ENCODE peak calls at places on chromosomes 4 and X, in five cellular contexts. G, N, W, U and M are unnamed samples.
A peak's percentile ranks its signal among the peaks of the same experiment; 100 is the strongest.

GRCh38 chrX:72272868-72273267 is 4.2 kb downstream of the RPS4X start:
- ATAC-seq in G (no peak), N (no peak), W (no peak), U (no peak), M (no peak)

GRCh38 chrX:107565916-107566602 is 62.3 kb upstream of the PRPS1 start:
- ATAC-seq in G (peak; percentile 53), N (no peak), W (peak; percentile 86), U (no peak), M (no peak)

GRCh38 chrX:1750267-1750666 is 135.4 kb downstream of the ASMT start:
- ATAC-seq in G (no peak), N (no peak), W (peak; percentile 76), U (no peak), M (no peak)

GRCh38 chr4:40511017-40511614 is 118.5 kb downstream of the RBM47 start:
- ATAC-seq in G (no peak), N (no peak), W (no peak), U (no peak), M (no peak)

GRCh38 chr4:185896832-185897475 is 85.0 kb upstream of the SORBS2 start:
- ATAC-seq in G (no peak), N (no peak), W (no peak), U (peak; percentile 56), M (no peak)

GRCh38 chrX:105975382-105975781 is 63.1 kb downstream of the SERPINA7 start:
- ATAC-seq in G (no peak), N (peak; percentile 79), W (peak; percentile 44), U (no peak), M (no peak)

GRCh38 chr4:118957683-118958082 is 69.0 kb downstream of the SYNPO2 start:
- ATAC-seq in G (peak; percentile 89), N (no peak), W (no peak), U (no peak), M (peak; percentile 22)

GRCh38 chrX:39205467-39205866 is 404.2 kb downstream of the MID1IP1 start:
- ATAC-seq in G (no peak), N (no peak), W (no peak), U (no peak), M (no peak)

GRCh38 chrX:110087485-110088356 is 84.8 kb downstream of the TMEM164 start:
- ATAC-seq in G (peak; percentile 49), N (peak; percentile 46), W (peak; percentile 90), U (peak; percentile 65), M (no peak)

GRCh38 chrX:15882704-15883539 is 28.3 kb upstream of the AP1S2 start:
- ATAC-seq in G (peak; percentile 59), N (no peak), W (no peak), U (no peak), M (no peak)

GRCh38 chrX:110440016-110440805 is 81.6 kb downstream of the RTL9 start:
- ATAC-seq in G (no peak), N (peak; percentile 31), W (no peak), U (no peak), M (no peak)

GRCh38 chrX:39063037-39063436 is 261.8 kb downstream of the MID1IP1 start:
- ATAC-seq in G (no peak), N (peak; percentile 35), W (no peak), U (peak; percentile 57), M (no peak)

GRCh38 chr4:7045961-7046921 is 3.1 kb downstream of the TADA2B start:
- ATAC-seq in G (no peak), N (no peak), W (no peak), U (no peak), M (no peak)

GRCh38 chrX:73562458-73562857 is 539 bp upstream of the CHIC1 start:
- ATAC-seq in G (peak; percentile 42), N (no peak), W (no peak), U (no peak), M (peak; percentile 20)

GRCh38 chr4:8198206-8198905 is 734 bp upstream of the SH3TC1 start:
- ATAC-seq in G (no peak), N (peak; percentile 34), W (peak; percentile 7), U (no peak), M (no peak)

GRCh38 chr4:100314057-100314456 is 123.8 kb upstream of the DDIT4L start:
- ATAC-seq in G (no peak), N (no peak), W (no peak), U (no peak), M (no peak)

GRCh38 chrX:44019911-44020310 is 46.7 kb upstream of the NDP start:
- ATAC-seq in G (no peak), N (no peak), W (no peak), U (no peak), M (no peak)

GRCh38 chrX:149818652-149819051 is 36.9 kb downstream of the MAGEA9 start:
- ATAC-seq in G (no peak), N (no peak), W (no peak), U (no peak), M (no peak)

GRCh38 chr4:98833384-98833783 is 95.5 kb downstream of the EIF4E start:
- ATAC-seq in G (peak; percentile 92), N (no peak), W (no peak), U (no peak), M (no peak)

GRCh38 chr4:73662709-73663546 is 42.7 kb upstream of the RASSF6 start:
- ATAC-seq in G (peak; percentile 76), N (peak; percentile 87), W (peak; percentile 90), U (peak; percentile 80), M (no peak)

GRCh38 chrX:70481871-70482270 is 37.2 kb downstream of the DLG3 start:
- ATAC-seq in G (no peak), N (no peak), W (no peak), U (no peak), M (no peak)

GRCh38 chrX:70480660-70481018 is 36.0 kb downstream of the DLG3 start:
- ATAC-seq in G (peak; percentile 86), N (no peak), W (no peak), U (no peak), M (peak; percentile 26)

GRCh38 chrX:70481424-70481823 is 36.8 kb downstream of the DLG3 start:
- ATAC-seq in G (no peak), N (no peak), W (no peak), U (no peak), M (no peak)

GRCh38 chrX:70479970-70480659 is 35.5 kb downstream of the DLG3 start:
- ATAC-seq in G (peak; percentile 45), N (no peak), W (no peak), U (no peak), M (no peak)

DNA sequence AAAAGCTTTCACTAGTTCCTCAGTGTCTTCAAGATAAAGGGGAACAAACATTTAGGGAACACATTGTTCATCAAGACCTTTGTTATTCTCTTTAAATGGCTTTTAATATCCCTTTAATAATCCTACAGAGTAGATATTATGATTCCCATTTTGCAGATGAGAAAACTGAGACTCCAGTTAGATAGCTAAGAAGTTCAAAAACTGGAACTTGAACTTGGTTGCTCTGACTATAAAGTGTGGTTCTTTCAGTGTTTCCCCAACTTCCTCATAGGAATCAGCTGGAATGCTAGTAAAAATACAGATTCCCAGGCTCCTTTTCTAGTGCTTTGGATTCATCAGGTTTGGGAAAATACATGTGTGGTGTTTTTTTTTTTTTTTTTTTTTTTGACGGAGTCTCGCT is 37.7 kb downstream of the DLG3 start:
- ATAC-seq in G (no peak), N (no peak), W (no peak), U (no peak), M (no peak)
- H3K4me1 ChIP-seq in G (peaks cover 39% of the 10 kb centered on the region), N (no peaks in the 10 kb centered on the region), W (peaks cover 63% of the 10 kb centered on the region), U (peaks cover 17% of the 10 kb centered on the region), M (peaks cover 15% of the 10 kb centered on the region)

DNA sequence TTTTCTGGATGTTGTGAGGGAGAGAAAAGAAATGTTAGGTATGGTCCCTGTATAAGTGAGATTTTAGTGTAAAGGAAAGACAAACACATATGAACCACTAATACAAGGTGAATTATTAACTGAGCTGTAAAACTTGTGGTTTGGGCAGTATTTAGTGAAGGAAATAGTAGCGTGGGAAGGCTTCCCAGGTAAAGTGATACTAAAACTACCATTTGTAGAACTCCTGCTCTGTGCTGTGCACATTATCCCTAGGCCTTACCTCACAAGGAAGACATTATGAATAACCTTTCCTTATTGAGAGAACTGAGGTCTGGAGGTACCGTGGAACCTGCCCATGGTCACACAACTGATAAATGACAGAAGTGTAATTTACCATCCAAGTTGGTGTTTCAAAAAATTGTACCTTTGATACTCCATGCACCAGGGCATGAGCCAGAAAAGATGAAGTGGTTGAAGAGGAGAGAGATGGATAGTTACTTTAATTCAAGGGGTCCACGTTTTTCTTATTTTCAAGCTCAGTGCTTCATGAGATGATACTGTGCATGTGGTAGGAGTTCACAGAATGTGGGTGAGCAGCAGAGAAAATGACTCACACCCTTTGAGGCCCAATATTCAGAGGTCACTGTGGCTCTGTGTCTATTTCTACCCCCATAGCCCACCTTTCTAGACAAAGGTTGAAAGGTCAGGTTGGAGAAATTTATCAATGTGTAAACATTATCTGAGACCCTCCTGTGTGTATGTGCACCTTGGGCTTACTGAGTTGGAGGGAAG is 2.6 kb upstream of the VSIG4 start:
- ATAC-seq in G (no peak), N (no peak), W (no peak), U (no peak), M (no peak)
- H3K36me3 ChIP-seq in G (no peaks in the 10 kb centered on the region), N (no peaks in the 10 kb centered on the region), W (no peaks in the 10 kb centered on the region), U (no peaks in the 10 kb centered on the region), M (no peaks in the 10 kb centered on the region)

GRCh38 chrX:86047174-86047991 is at the start of gene CHM:
- ATAC-seq in G (peak; percentile 99), N (peak; percentile 99), W (peak; percentile 97), U (peak; percentile 87), M (peak; percentile 96)
- TF ChIP-seq POLR2A in G (no peak), N (peak; percentile 45), W (peak; percentile 71), U (peak; percentile 60), M (no peak)

GRCh38 chr4:14583331-14583730 is 418.9 kb upstream of the CPEB2 start:
- ATAC-seq in G (no peak), N (no peak), W (no peak), U (no peak), M (no peak)

GRCh38 chr4:14582658-14583057 is 419.6 kb upstream of the CPEB2 start:
- ATAC-seq in G (no peak), N (no peak), W (no peak), U (no peak), M (no peak)

GRCh38 chr4:14580061-14580460 is 422.2 kb upstream of the CPEB2 start:
- ATAC-seq in G (no peak), N (no peak), W (no peak), U (no peak), M (no peak)

GRCh38 chr4:14583752-14584151 is 418.5 kb upstream of the CPEB2 start:
- ATAC-seq in G (no peak), N (no peak), W (no peak), U (no peak), M (no peak)

GRCh38 chr4:14581741-14582140 is 420.5 kb upstream of the CPEB2 start:
- ATAC-seq in G (no peak), N (no peak), W (no peak), U (no peak), M (no peak)
- H3K4me1 ChIP-seq in G (no peaks in the 10 kb centered on the region), N (no peaks in the 10 kb centered on the region), W (no peaks in the 10 kb centered on the region), U (no peaks in the 10 kb centered on the region), M (no peaks in the 10 kb centered on the region)